ENCODE peak calls at places on chromosomes 5 and 9, in ten cellular contexts. D, T, Y, I, E, H, O, U, F and W are unnamed samples.

GRCh38 chr5:171840066-171840465 is 54.4 kb downstream of the SMIM23 start:
- DNase-seq in H (no peak), U (no peak), O (no peak), T (peak), F (no peak), Y (no peak), E (no peak), D (no peak), I (no peak), W (no peak)

GRCh38 chr5:150674376-150674821 is 13.3 kb downstream of the MYOZ3 start:
- DNase-seq in D (peak), U (peak), E (no peak), O (no peak), T (peak), F (no peak), Y (no peak), H (no peak), I (no peak), W (no peak)

GRCh38 chr9:14372437-14373318 is 58.7 kb upstream of the NFIB start:
- DNase-seq in F (peak), H (peak), I (no peak), T (no peak), E (no peak), U (peak), D (peak), Y (peak), O (peak), W (peak)

GRCh38 chr5:142982821-142983200 is 212.6 kb downstream of the ARHGAP26 start:
- DNase-seq in D (no peak), O (no peak), Y (peak), T (no peak), E (no peak), I (no peak), H (no peak), F (no peak), U (no peak), W (no peak)

GRCh38 chr5:142944140-142944539 is 174.0 kb downstream of the ARHGAP26 start:
- DNase-seq in O (no peak), T (no peak), U (no peak), E (no peak), D (no peak), F (no peak), Y (no peak), H (no peak), I (no peak), W (peak)

GRCh38 chr9:125558453-125559084 is 148.4 kb downstream of the MAPKAP1 start:
- DNase-seq in O (peak), U (peak), I (peak), D (peak), Y (peak), H (peak), F (peak), T (no peak), E (no peak), W (peak)

GRCh38 chr5:113202904-113203716 is 226.5 kb downstream of the DCP2 start:
- DNase-seq in Y (peak), O (peak), T (peak), D (peak), E (peak), H (peak), F (no peak), U (peak), I (no peak), W (no peak)

GRCh38 chr5:180026320-180026719 is 45.2 kb downstream of the RNF130 start:
- DNase-seq in E (no peak), I (no peak), O (no peak), D (peak), H (peak), Y (no peak), T (no peak), U (no peak), F (peak), W (no peak)

GRCh38 chr5:98772415-98773213 is 849 bp upstream of the RGMB start:
- DNase-seq in Y (peak), H (peak), O (peak), D (peak), U (peak), E (peak), F (peak), T (peak), I (peak), W (peak)

GRCh38 chr5:56116599-56117131 is 116.5 kb downstream of the ANKRD55 start:
- DNase-seq in E (no peak), H (no peak), T (no peak), F (no peak), O (no peak), D (peak), I (no peak), U (no peak), Y (no peak), W (no peak)

GRCh38 chr5:28066856-28067255 is 1028.5 kb upstream of the CDH9 start:
- DNase-seq in D (no peak), O (no peak), H (no peak), F (no peak), T (no peak), Y (peak), U (no peak), I (no peak), E (no peak), W (no peak)

GRCh38 chr5:143228597-143229293 is 174.7 kb downstream of the NR3C1 start:
- DNase-seq in U (no peak), D (no peak), H (no peak), Y (no peak), F (no peak), E (no peak), O (no peak), T (peak), I (no peak), W (no peak)